ENCODE peak calls at places on chromosomes 5 and 9, in four cellular contexts. K, A, X and S are unnamed samples.

GRCh38 chr9:112048924-112049785 is 125.9 kb downstream of the SUSD1 start:
- DNase-seq in A (peak), X (no peak), K (no peak), S (peak)

GRCh38 chr9:124485201-124485600 is 22.0 kb downstream of the NR5A1 start:
- DNase-seq in A (no peak), X (no peak), K (no peak), S (no peak)

GRCh38 chr9:92725266-92725545 is 39.4 kb downstream of the BICD2 start:
- DNase-seq in K (no peak), X (no peak), A (no peak), S (no peak)

GRCh38 chr5:171128136-171128535 is 180.9 kb upstream of the TLX3 start:
- DNase-seq in X (no peak), A (no peak), K (no peak), S (no peak)

GRCh38 chr5:131008329-131008728 is 156.7 kb downstream of the HINT1 start:
- DNase-seq in K (no peak), A (no peak), X (no peak), S (no peak)

GRCh38 chr5:142737169-142737568 is 33.0 kb upstream of the ARHGAP26 start:
- DNase-seq in A (no peak), X (no peak), K (no peak), S (no peak)

GRCh38 chr5:6634327-6634713 is 1.1 kb downstream of the SRD5A1 start:
- DNase-seq in A (no peak), K (no peak), X (no peak), S (no peak)

GRCh38 chr5:123810911-123811310 is 298.9 kb downstream of the CSNK1G3 start:
- DNase-seq in K (no peak), A (no peak), X (no peak), S (no peak)

GRCh38 chr5:149904977-149905376 is 39.6 kb downstream of the PDE6A start:
- DNase-seq in K (no peak), X (no peak), A (no peak), S (peak)

GRCh38 chr5:39080597-39081204 is 6.5 kb upstream of the RICTOR start:
- DNase-seq in A (peak), X (no peak), K (peak), S (peak)

GRCh38 chr5:51373880-51374523 is 9.2 kb upstream of the ISL1 start:
- DNase-seq in K (no peak), A (no peak), X (no peak), S (no peak)

GRCh38 chr9:128034821-128035764 is 32.0 kb downstream of the NAIF1 start:
- DNase-seq in K (peak), A (peak), X (peak), S (peak)

GRCh38 chr9:8762676-8763075 is 963.1 kb upstream of the DMAC1 start:
- DNase-seq in K (no peak), X (no peak), A (no peak), S (no peak)

GRCh38 chr5:39623291-39623865 is 198.6 kb upstream of the DAB2 start:
- DNase-seq in K (no peak), A (peak), X (no peak), S (peak)

GRCh38 chr5:32173394-32174010 is 617 bp downstream of the GOLPH3 start:
- DNase-seq in K (peak), X (peak), A (peak), S (peak)

GRCh38 chr5:51027276-51027675 is 356.0 kb upstream of the ISL1 start:
- DNase-seq in X (no peak), A (no peak), K (no peak), S (no peak)

GRCh38 chr5:130514984-130515690 is 610.9 kb downstream of the CHSY3 start:
- DNase-seq in X (no peak), K (no peak), A (peak), S (peak)

GRCh38 chr5:124289122-124289521 is 457.3 kb downstream of the ZNF608 start:
- DNase-seq in A (no peak), X (no peak), K (no peak), S (no peak)

GRCh38 chr5:142922223-142922952 is 152.2 kb downstream of the ARHGAP26 start:
- DNase-seq in K (no peak), A (peak), X (no peak), S (peak)

GRCh38 chr9:70257991-70258691 is 637 bp upstream of the SMC5 start:
- DNase-seq in A (peak), K (peak), X (peak), S (peak)

GRCh38 chr5:115535479-115536035 is 9.0 kb downstream of the FEM1C start:
- DNase-seq in A (no peak), K (no peak), X (no peak), S (no peak)

GRCh38 chr5:128100860-128101557 is 17.4 kb downstream of the SLC12A2 start:
- DNase-seq in X (no peak), A (no peak), K (no peak), S (no peak)